ENCODE peak calls at places on chromosome 3, in five cellular contexts. H is A172, L is aorta, X is left ventricle myocardium inferior, C is NCI-H1092. J is an unnamed sample.

GRCh38 chr3:127614928-127615592 is 13.9 kb upstream of the PODXL2 start:
- DNase-seq in H (no peak), L (peak; percentile 9), X (no peak), C (no peak), J (no peak)

GRCh38 chr3:52881834-52882233 is 15.5 kb downstream of the STIMATE start:
- DNase-seq in H (no peak), L (no peak), X (no peak), C (no peak), J (no peak)

GRCh38 chr3:89527736-89528335 is 420.4 kb downstream of the EPHA3 start:
- DNase-seq in H (no peak), L (no peak), X (no peak), C (no peak), J (no peak)

GRCh38 chr3:107045791-107046190 is 331.4 kb upstream of the CCDC54 start:
- DNase-seq in H (no peak), L (no peak), X (no peak), C (no peak), J (no peak)

GRCh38 chr3:136728434-136728833 is 23.7 kb downstream of the STAG1 start:
- DNase-seq in H (no peak), L (no peak), X (no peak), C (no peak), J (no peak)

GRCh38 chr3:89098173-89098572 is 9.2 kb upstream of the EPHA3 start:
- DNase-seq in H (no peak), L (no peak), X (no peak), C (no peak), J (no peak)

GRCh38 chr3:37856381-37856780 is 5.3 kb upstream of the CTDSPL start:
- DNase-seq in H (no peak), L (no peak), X (peak; percentile 41), C (no peak), J (no peak)

GRCh38 chr3:170500995-170501394 is 82.3 kb downstream of the CLDN11 start:
- DNase-seq in H (no peak), L (no peak), X (no peak), C (no peak), J (no peak)

GRCh38 chr3:151393961-151394360 is 9.4 kb upstream of the P2RY12 start:
- DNase-seq in H (no peak), L (no peak), X (no peak), C (no peak), J (no peak)

GRCh38 chr3:111924283-111924682 is 54.5 kb upstream of the ABHD10 start:
- DNase-seq in H (peak; percentile 43), L (peak; percentile 82), X (peak; percentile 64), C (peak; percentile 73), J (no peak)

GRCh38 chr3:65912647-65913046 is 126.1 kb downstream of the MAGI1 start:
- DNase-seq in H (no peak), L (no peak), X (no peak), C (no peak), J (no peak)

GRCh38 chr3:10519236-10519635 is 13.8 kb upstream of the ATP2B2 start:
- DNase-seq in H (no peak), L (peak; percentile 24), X (no peak), C (no peak), J (no peak)

GRCh38 chr3:162366382-162366781 is 869.8 kb downstream of the OTOL1 start:
- DNase-seq in H (no peak), L (no peak), X (no peak), C (no peak), J (no peak)

GRCh38 chr3:106120334-106120733 is 251.5 kb upstream of the CBLB start:
- DNase-seq in H (peak; percentile 73), L (no peak), X (no peak), C (no peak), J (no peak)

GRCh38 chr3:138398791-138399575 is 35.4 kb upstream of the ESYT3 start:
- DNase-seq in H (no peak), L (no peak), X (no peak), C (no peak), J (no peak)

GRCh38 chr3:105957722-105958121 is 88.9 kb upstream of the CBLB start:
- DNase-seq in H (no peak), L (no peak), X (no peak), C (no peak), J (no peak)

GRCh38 chr3:126857928-126858327 is 125.0 kb upstream of the PLXNA1 start:
- DNase-seq in H (no peak), L (no peak), X (no peak), C (no peak), J (no peak)

GRCh38 chr3:177538743-177539730 is 341.8 kb upstream of the TBL1XR1 start:
- DNase-seq in H (no peak), L (no peak), X (no peak), C (no peak), J (no peak)

GRCh38 chr3:30221622-30222021 is 384.8 kb upstream of the TGFBR2 start:
- DNase-seq in H (peak; percentile 40), L (no peak), X (no peak), C (no peak), J (no peak)

GRCh38 chr3:191192941-191193340 is 6.1 kb upstream of the OSTN start:
- DNase-seq in H (no peak), L (no peak), X (no peak), C (no peak), J (no peak)

GRCh38 chr3:157948605-157949383 is 157.4 kb downstream of the SHOX2 start:
- DNase-seq in H (no peak), L (no peak), X (no peak), C (no peak), J (no peak)

GRCh38 chr3:167483708-167484475 is 10.1 kb upstream of the SERPINI2 start:
- DNase-seq in H (no peak), L (no peak), X (no peak), C (no peak), J (no peak)

GRCh38 chr3:173098959-173099358 is 42.1 kb downstream of the SPATA16 start:
- DNase-seq in H (no peak), L (no peak), X (no peak), C (no peak), J (no peak)

GRCh38 chr3:119664850-119665379 is 4.5 kb upstream of the POPDC2 start:
- DNase-seq in H (peak; percentile 47), L (no peak), X (no peak), C (no peak), J (no peak)

GRCh38 chr3:14991148-14991742 is 43.9 kb downstream of the NR2C2 start:
- DNase-seq in H (no peak), L (no peak), X (no peak), C (no peak), J (no peak)

GRCh38 chr3:157117875-157118654 is 41.9 kb downstream of the CCNL1 start:
- DNase-seq in H (no peak), L (no peak), X (no peak), C (no peak), J (no peak)

GRCh38 chr3:167691366-167691765 is 37.6 kb upstream of the WDR49 start:
- DNase-seq in H (no peak), L (no peak), X (no peak), C (no peak), J (no peak)

GRCh38 chr3:159787191-159787590 is 201.4 kb upstream of the IL12A start:
- DNase-seq in H (peak; percentile 76), L (no peak), X (no peak), C (no peak), J (peak; percentile 19)

GRCh38 chr3:141065841-141066592 is 14.9 kb downstream of the SPSB4 start:
- DNase-seq in H (no peak), L (no peak), X (no peak), C (no peak), J (no peak)

GRCh38 chr3:57691411-57692133 is 1.3 kb downstream of the DENND6A start:
- DNase-seq in H (no peak), L (no peak), X (no peak), C (no peak), J (no peak)

GRCh38 chr3:194370753-194371152 is 1.2 kb upstream of the LRRC15 start:
- DNase-seq in H (peak; percentile 18), L (no peak), X (no peak), C (no peak), J (no peak)

GRCh38 chr3:125481786-125482185 is 38.2 kb downstream of the SNX4 start:
- DNase-seq in H (no peak), L (no peak), X (no peak), C (no peak), J (no peak)

GRCh38 chr3:128433630-128434185 is 33.0 kb downstream of the DNAJB8 start:
- DNase-seq in H (no peak), L (no peak), X (no peak), C (no peak), J (no peak)

GRCh38 chr3:194117114-194117845 is 18.7 kb upstream of the HES1 start:
- DNase-seq in H (no peak), L (no peak), X (no peak), C (no peak), J (no peak)

GRCh38 chr3:12273045-12273695 is 15.7 kb upstream of the PPARG start:
- DNase-seq in H (no peak), L (no peak), X (no peak), C (no peak), J (no peak)

J was measured in NCI-H2171.